ENCODE peak calls at places on chromosome X, in eight cellular contexts. K, F, E, N, S, Z, L and X are unnamed samples.
A peak's percentile ranks its signal among the peaks of the same experiment; 100 is the strongest.

GRCh38 chrX:39904816-39905474 is 192.8 kb downstream of the BCOR start:
- DNase-seq in K (no peak), F (no peak), E (no peak), N (no peak), S (no peak), Z (no peak), L (no peak), X (no peak)

GRCh38 chrX:131812847-131813825 is 210.0 kb upstream of the STK26 start:
- DNase-seq in K (no peak), F (no peak), E (peak; percentile 92), N (peak; percentile 74), S (no peak), Z (no peak), L (no peak), X (no peak)

GRCh38 chrX:134010690-134011089 is 25.3 kb upstream of the GPC3 start:
- DNase-seq in K (no peak), F (no peak), E (no peak), N (no peak), S (no peak), Z (no peak), L (no peak), X (no peak)

GRCh38 chrX:78111140-78111931 is 7.3 kb downstream of the PGK1 start:
- DNase-seq in K (no peak), F (no peak), E (no peak), N (no peak), S (no peak), Z (no peak), L (no peak), X (no peak)

GRCh38 chrX:56763556-56764152 is 34.6 kb downstream of the NBDY start:
- DNase-seq in K (no peak), F (no peak), E (peak; percentile 91), N (peak; percentile 84), S (no peak), Z (no peak), L (no peak), X (no peak)

GRCh38 chrX:2423293-2423692 is 77.5 kb downstream of the DHRSX start:
- DNase-seq in K (no peak), F (peak; percentile 26), E (no peak), N (no peak), S (no peak), Z (no peak), L (no peak), X (no peak)

GRCh38 chrX:11792461-11793421 is 34.7 kb downstream of the MSL3 start:
- DNase-seq in K (no peak), F (no peak), E (peak; percentile 44), N (no peak), S (no peak), Z (no peak), L (no peak), X (peak; percentile 82)

GRCh38 chrX:87572911-87573310 is 55.3 kb downstream of the KLHL4 start:
- DNase-seq in K (no peak), F (peak; percentile 59), E (no peak), N (no peak), S (no peak), Z (no peak), L (no peak), X (no peak)

GRCh38 chrX:100928660-100929613 is at the start of gene XKRX:
- DNase-seq in K (peak; percentile 52), F (no peak), E (peak; percentile 50), N (no peak), S (peak; percentile 18), Z (no peak), L (peak; percentile 35), X (no peak)

GRCh38 chrX:148049441-148049840 is 68.3 kb downstream of the FMR1NB start:
- DNase-seq in K (peak; percentile 42), F (peak; percentile 50), E (peak; percentile 50), N (no peak), S (peak; percentile 32), Z (no peak), L (peak; percentile 1), X (peak; percentile 56)

GRCh38 chrX:65671966-65672365 is 4.5 kb downstream of the MSN start:
- DNase-seq in K (no peak), F (peak; percentile 58), E (no peak), N (no peak), S (no peak), Z (no peak), L (no peak), X (no peak)

GRCh38 chrX:132958086-132958703 is at the start of gene HS6ST2:
- DNase-seq in K (peak; percentile 64), F (no peak), E (no peak), N (no peak), S (peak; percentile 27), Z (no peak), L (peak; percentile 21), X (no peak)

GRCh38 chrX:44061940-44062339 is 88.8 kb upstream of the NDP start:
- DNase-seq in K (no peak), F (no peak), E (no peak), N (no peak), S (no peak), Z (no peak), L (no peak), X (no peak)

GRCh38 chrX:31435592-31435991 is 363.8 kb upstream of the FTHL17 start:
- DNase-seq in K (peak; percentile 47), F (peak; percentile 8), E (no peak), N (no peak), S (peak; percentile 85), Z (no peak), L (no peak), X (no peak)

GRCh38 chrX:53992589-53992988 is 51.7 kb downstream of the PHF8 start:
- DNase-seq in K (no peak), F (no peak), E (no peak), N (no peak), S (no peak), Z (no peak), L (peak; percentile 12), X (no peak)

DNA sequence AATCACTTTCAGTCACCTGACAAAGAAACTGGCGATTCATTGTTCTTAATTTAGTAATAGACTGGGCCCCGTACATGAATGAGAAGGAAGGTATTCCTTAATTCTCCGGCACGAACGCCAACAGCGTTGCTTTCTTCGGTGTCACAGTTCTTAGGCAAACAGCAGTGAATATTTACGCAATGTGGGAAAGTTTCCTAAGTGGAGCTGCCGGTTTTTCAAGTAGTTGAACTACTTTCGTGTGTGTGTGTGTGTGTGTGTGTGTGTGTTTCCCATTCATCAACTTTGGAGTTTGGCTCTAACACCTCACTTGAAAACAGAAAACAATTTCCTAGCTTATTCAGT is 651 bp downstream of the NXT2 start:
- DNase-seq in K (peak; percentile 65), F (peak; percentile 87), E (no peak), N (no peak), S (no peak), Z (peak; percentile 15), L (no peak), X (peak; percentile 2)
- H3K4me3 ChIP-seq in K (peak overlapping the region; percentile 52), F (peak overlapping the region; percentile 73), E (peak overlapping the region; percentile 88), N (peak overlapping the region; percentile 74), S (peak overlapping the region; percentile 76), Z (peak overlapping the region; percentile 69), L (peak overlapping the region; percentile 56), X (peak overlapping the region; percentile 73)

GRCh38 chrX:16869393-16870094 is 618 bp downstream of the RBBP7 start:
- DNase-seq in K (peak; percentile 75), F (peak; percentile 18), E (peak; percentile 64), N (no peak), S (peak; percentile 17), Z (no peak), L (no peak), X (no peak)

GRCh38 chrX:16870095-16870860 is at the start of gene RBBP7:
- DNase-seq in K (peak; percentile 98), F (peak; percentile 91), E (peak; percentile 94), N (peak; percentile 88), S (peak; percentile 85), Z (peak; percentile 72), L (peak; percentile 67), X (peak; percentile 77)

GRCh38 chrX:16868920-16869319 is 1.2 kb downstream of the RBBP7 start:
- DNase-seq in K (no peak), F (no peak), E (peak; percentile 24), N (no peak), S (no peak), Z (no peak), L (no peak), X (no peak)

GRCh38 chrX:16870861-16871584 is 861 bp upstream of the RBBP7 start:
- DNase-seq in K (peak; percentile 32), F (peak; percentile 29), E (no peak), N (no peak), S (peak; percentile 5), Z (no peak), L (no peak), X (no peak)

GRCh38 chrX:16867947-16868346 is 2.2 kb downstream of the RBBP7 start:
- DNase-seq in K (no peak), F (no peak), E (no peak), N (no peak), S (no peak), Z (no peak), L (no peak), X (no peak)
- H3K4me3 ChIP-seq in K (no peak overlapping the region), F (peak overlapping the region; percentile 63), E (peak overlapping the region; percentile 92), N (no peak overlapping the region), S (no peak overlapping the region), Z (peak overlapping the region; percentile 73), L (peak overlapping the region; percentile 74), X (no peak overlapping the region)

GRCh38 chrX:107827137-107827831 is 1.6 kb downstream of the MID2 start:
- DNase-seq in K (no peak), F (peak; percentile 21), E (no peak), N (no peak), S (no peak), Z (no peak), L (no peak), X (no peak)

GRCh38 chrX:107825698-107826285 is at the start of gene MID2:
- DNase-seq in K (peak; percentile 88), F (peak; percentile 43), E (peak; percentile 63), N (no peak), S (peak; percentile 4), Z (no peak), L (peak; percentile 29), X (no peak)

GRCh38 chrX:107827852-107828251 is 2.2 kb downstream of the MID2 start:
- DNase-seq in K (no peak), F (no peak), E (no peak), N (no peak), S (no peak), Z (no peak), L (no peak), X (no peak)

GRCh38 chrX:107823456-107823855 is 2.2 kb upstream of the MID2 start:
- DNase-seq in K (no peak), F (peak; percentile 89), E (no peak), N (no peak), S (no peak), Z (peak; percentile 29), L (no peak), X (no peak)

GRCh38 chrX:107826286-107827136 is 845 bp downstream of the MID2 start:
- DNase-seq in K (peak; percentile 70), F (peak; percentile 66), E (peak; percentile 41), N (no peak), S (peak; percentile 36), Z (no peak), L (no peak), X (no peak)
- H3K4me3 ChIP-seq in K (peak overlapping the region; percentile 42), F (peak overlapping the region; percentile 50), E (peak overlapping the region; percentile 57), N (peak overlapping the region; percentile 71), S (peak overlapping the region; percentile 78), Z (peak overlapping the region; percentile 45), L (peak overlapping the region; percentile 60), X (no peak overlapping the region)

DNA sequence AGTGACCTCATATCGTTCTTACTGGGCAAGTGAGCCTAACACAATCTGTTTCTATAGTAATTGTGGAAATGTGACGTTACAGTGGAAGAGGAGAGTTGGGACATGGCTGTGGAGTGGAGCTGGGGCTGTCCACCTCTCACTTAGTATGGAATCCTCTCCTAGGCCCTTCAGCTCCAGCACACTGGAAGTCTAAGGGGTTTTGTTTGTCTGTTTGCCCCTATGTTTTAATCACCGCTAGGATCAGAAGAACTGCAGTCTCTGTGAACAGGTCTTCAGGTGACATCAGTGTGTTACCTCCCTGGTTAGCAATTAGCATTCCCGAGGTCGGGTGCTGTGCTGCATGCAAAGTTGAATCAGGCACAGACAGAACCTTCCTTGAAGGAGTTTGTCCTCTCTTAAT is 49.3 kb upstream of the CLDN34 start:
- DNase-seq in K (no peak), F (no peak), E (no peak), N (no peak), S (no peak), Z (no peak), L (no peak), X (no peak)
- H3K4me3 ChIP-seq in K (no peak overlapping the region), F (no peak overlapping the region), E (no peak overlapping the region), N (no peak overlapping the region), S (no peak overlapping the region), Z (no peak overlapping the region), L (no peak overlapping the region), X (no peak overlapping the region)